ENCODE peak calls at places on chromosomes 2 and 18, in seven cellular contexts. D is IMR-90, K is SK-N-SH, X is mammary epithelial cell, G is GM23248, C is MM.1S, S is HCT116. H is an unnamed sample.

GRCh38 chr2:213261715-213262114 is 22.5 kb upstream of the SPAG16 start:
- DNase-seq in D (no peak), K (no peak), X (no peak), G (peak; percentile 37), C (no peak), S (no peak), H (no peak)

GRCh38 chr2:25349397-25349796 is 7.7 kb upstream of the DNMT3A start:
- DNase-seq in D (peak; percentile 82), K (no peak), X (no peak), G (peak; percentile 56), C (no peak), S (no peak), H (peak; percentile 79)

GRCh38 chr2:108243566-108243965 is 3.8 kb downstream of the SULT1C3 start:
- DNase-seq in D (no peak), K (no peak), X (peak; percentile 54), G (peak; percentile 72), C (no peak), S (no peak), H (peak; percentile 46)

GRCh38 chr2:119367472-119368099 is 809 bp downstream of the DBI start:
- DNase-seq in D (no peak), K (peak; percentile 89), X (peak; percentile 39), G (peak; percentile 49), C (peak; percentile 50), S (no peak), H (peak; percentile 8)

GRCh38 chr2:115165529-115166109 is 723.2 kb downstream of the DPP10 start:
- DNase-seq in D (peak; percentile 12), K (peak; percentile 34), X (peak; percentile 19), G (peak; percentile 62), C (peak; percentile 64), S (no peak), H (peak; percentile 11)

GRCh38 chr18:14927701-14928100 is 179.7 kb downstream of the ANKRD30B start:
- DNase-seq in D (no peak), K (no peak), X (no peak), G (no peak), C (no peak), S (no peak), H (no peak)

GRCh38 chr2:166926657-166927056 is 38.4 kb downstream of the XIRP2 start:
- DNase-seq in D (peak; percentile 78), K (no peak), X (no peak), G (no peak), C (no peak), S (no peak), H (no peak)

GRCh38 chr2:108594132-108594981 is 60.1 kb downstream of the LIMS1 start:
- DNase-seq in D (peak; percentile 93), K (no peak), X (peak; percentile 91), G (peak; percentile 92), C (peak; percentile 71), S (peak; percentile 62), H (peak; percentile 79)

GRCh38 chr2:149223472-149224062 is 106.8 kb upstream of the LYPD6 start:
- DNase-seq in D (no peak), K (peak; percentile 3), X (no peak), G (no peak), C (no peak), S (no peak), H (no peak)

GRCh38 chr18:7532942-7533341 is 34.2 kb upstream of the PTPRM start:
- DNase-seq in D (no peak), K (no peak), X (no peak), G (no peak), C (no peak), S (no peak), H (no peak)

GRCh38 chr2:222318712-222319575 is 20.1 kb upstream of the PAX3 start:
- DNase-seq in D (no peak), K (peak; percentile 77), X (no peak), G (peak; percentile 41), C (peak; percentile 70), S (no peak), H (no peak)

GRCh38 chr2:200863655-200864205 is 728 bp downstream of the CLK1 start:
- DNase-seq in D (no peak), K (no peak), X (peak; percentile 35), G (peak; percentile 61), C (no peak), S (no peak), H (peak; percentile 43)

GRCh38 chr2:217801115-217801531 is 201.7 kb downstream of the TNS1 start:
- DNase-seq in D (no peak), K (peak; percentile 81), X (no peak), G (no peak), C (no peak), S (no peak), H (no peak)

GRCh38 chr2:217798743-217799552 is 203.8 kb downstream of the TNS1 start:
- DNase-seq in D (no peak), K (no peak), X (no peak), G (no peak), C (no peak), S (no peak), H (no peak)

GRCh38 chr2:217800433-217801114 is 202.2 kb downstream of the TNS1 start:
- DNase-seq in D (no peak), K (no peak), X (no peak), G (no peak), C (no peak), S (no peak), H (no peak)

GRCh38 chr2:217798191-217798590 is 204.6 kb downstream of the TNS1 start:
- DNase-seq in D (no peak), K (no peak), X (no peak), G (no peak), C (no peak), S (no peak), H (no peak)

DNA sequence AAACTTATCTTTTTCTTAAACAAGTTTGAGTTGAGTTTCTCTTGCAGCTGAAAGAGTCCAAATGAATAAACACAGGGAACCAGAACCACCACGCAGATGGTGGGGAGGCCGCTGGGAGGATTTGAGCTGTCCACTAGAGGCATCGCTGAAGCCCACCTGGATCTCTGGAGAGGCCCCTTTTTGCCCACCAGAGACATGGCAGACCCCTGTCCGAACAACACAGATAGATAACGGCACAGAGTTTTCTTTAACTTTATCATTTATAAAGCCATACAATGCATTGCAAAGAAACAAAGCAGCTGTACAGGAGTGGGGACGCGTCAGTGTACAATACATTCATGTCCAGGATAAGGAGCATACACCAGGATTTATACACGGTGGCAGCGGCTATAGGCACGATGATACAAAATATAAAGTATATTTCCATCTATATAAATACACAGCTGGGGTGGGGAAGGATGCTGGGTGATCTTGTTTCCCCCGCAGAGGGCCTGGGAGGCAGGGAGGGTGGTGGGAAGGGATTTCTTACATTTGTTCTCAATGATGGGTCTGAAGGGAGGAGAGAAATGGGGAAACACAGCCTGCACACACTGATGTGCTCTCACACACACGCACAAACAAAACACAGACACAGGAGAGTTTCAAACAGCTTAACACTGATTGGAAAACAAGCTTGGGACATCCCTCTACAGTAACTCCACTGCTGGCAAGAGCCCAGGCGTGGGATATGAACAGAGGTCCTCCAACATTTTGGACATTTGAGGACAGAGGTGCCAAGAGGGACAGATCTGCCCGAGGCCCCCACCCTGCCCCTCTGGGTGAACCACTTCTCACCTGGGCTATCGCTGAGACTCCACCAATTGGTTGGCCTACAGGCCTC is 203.0 kb downstream of the TNS1 start:
- DNase-seq in D (no peak), K (peak; percentile 6), X (no peak), G (no peak), C (no peak), S (no peak), H (no peak)
- H3K27ac ChIP-seq in D (no peak overlapping the region), K (no peak overlapping the region), X (no peak overlapping the region), G (no peak overlapping the region), C (no peak overlapping the region), S (no peak overlapping the region), H (no peak overlapping the region)

GRCh38 chr2:241804326-241805276 is 4.4 kb upstream of the NEU4 start:
- DNase-seq in D (no peak), K (peak; percentile 62), X (no peak), G (no peak), C (no peak), S (no peak), H (no peak)
- H3K9ac ChIP-seq in D (no peak overlapping the region), K (no peak overlapping the region), X (no peak overlapping the region), G (no peak overlapping the region), C (no peak overlapping the region), S (no peak overlapping the region), H (no peak overlapping the region)

DNA sequence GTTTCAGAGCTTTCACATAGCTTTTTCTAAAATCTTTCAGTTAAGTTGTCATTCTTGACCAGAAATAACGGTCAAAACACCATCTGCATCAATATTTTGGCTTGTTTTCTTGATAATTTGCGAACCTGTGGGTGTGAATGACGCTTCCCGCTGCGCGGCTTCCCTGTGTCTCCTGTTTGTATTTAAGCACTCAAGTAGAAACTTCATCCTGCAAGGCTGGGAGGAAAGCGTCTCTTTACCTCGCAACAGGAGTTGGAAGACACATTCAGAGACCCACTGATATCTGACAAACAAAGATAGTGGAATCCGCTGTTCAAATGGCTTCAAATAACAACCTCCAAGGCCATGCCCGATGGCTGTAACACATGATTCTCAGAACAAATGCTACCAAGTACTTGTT is 704.9 kb downstream of the DCDC2C start:
- DNase-seq in D (no peak), K (no peak), X (no peak), G (no peak), C (no peak), S (no peak), H (no peak)
- H3K4me2 ChIP-seq in D (no peak overlapping the region), K (no peak overlapping the region), X (no peak overlapping the region), G (no peak overlapping the region), C (no peak overlapping the region), S (no peak overlapping the region), H (no peak overlapping the region)

GRCh38 chr2:96205238-96205637 is 3.4 kb downstream of the STARD7 start:
- DNase-seq in D (no peak), K (no peak), X (peak; percentile 34), G (peak; percentile 67), C (no peak), S (no peak), H (peak; percentile 20)

GRCh38 chr2:96204836-96205235 is 3.8 kb downstream of the STARD7 start:
- DNase-seq in D (no peak), K (no peak), X (no peak), G (no peak), C (no peak), S (no peak), H (no peak)

GRCh38 chr2:96202152-96202856 is 6.3 kb downstream of the STARD7 start:
- DNase-seq in D (no peak), K (no peak), X (no peak), G (peak; percentile 44), C (no peak), S (no peak), H (no peak)

GRCh38 chr2:96201338-96201737 is 7.3 kb downstream of the STARD7 start:
- DNase-seq in D (no peak), K (no peak), X (no peak), G (no peak), C (no peak), S (no peak), H (no peak)

DNA sequence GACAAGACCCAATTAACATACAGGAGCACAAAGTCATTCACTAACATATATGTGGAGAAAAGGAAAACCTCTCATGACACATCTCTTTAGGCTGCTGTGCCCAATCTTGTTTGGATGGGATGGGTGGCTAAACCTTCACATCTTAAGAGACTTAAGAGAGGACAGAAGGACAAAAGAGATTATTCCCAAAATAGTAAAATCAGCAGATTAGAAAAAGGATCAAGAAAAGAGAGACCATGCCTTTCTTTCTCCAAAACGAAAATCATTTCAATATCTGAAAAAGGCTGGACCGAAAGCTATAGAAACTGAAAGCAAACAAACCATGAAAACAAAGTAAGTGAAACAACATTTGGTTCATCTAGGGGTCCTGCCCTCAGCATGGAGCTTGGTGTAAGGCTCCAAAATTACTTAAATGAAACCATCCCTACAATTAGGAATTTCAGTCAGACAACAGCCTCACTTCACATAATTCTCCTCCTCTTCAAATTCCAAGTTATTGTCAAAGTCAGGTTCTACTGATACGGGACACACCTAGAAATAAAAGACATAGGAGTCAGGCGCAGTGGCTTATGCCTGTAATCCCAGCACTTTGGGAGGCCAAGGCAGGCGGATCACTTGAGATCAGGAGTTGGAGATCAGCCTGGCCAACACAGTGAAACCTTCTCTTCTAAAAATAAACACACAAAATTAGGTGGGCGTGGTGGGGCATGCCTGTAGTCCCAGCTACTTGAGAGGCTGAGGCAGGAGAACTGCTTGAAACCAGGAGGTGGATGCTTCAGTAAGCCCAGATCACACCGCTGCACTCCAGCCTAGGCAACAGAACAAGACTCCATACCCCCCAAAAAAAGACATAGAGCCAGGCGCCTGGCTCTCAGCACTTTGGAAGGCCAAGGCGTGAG is 5.2 kb downstream of the STARD7 start:
- DNase-seq in D (no peak), K (no peak), X (no peak), G (peak; percentile 51), C (peak; percentile 69), S (no peak), H (no peak)
- H3K27ac ChIP-seq in D (no peak overlapping the region), K (no peak overlapping the region), X (no peak overlapping the region), G (peak overlapping the region; percentile 85), C (peak overlapping the region; percentile 33), S (no peak overlapping the region), H (peak overlapping the region; percentile 66)

H was measured in fibroblast of lung.